ENCODE peak calls at places on chromosomes 1 and 21, in four cellular contexts. X is CD8-positive, alpha-beta T cell; L is choroid plexus epithelial cell; B is endothelial cell. V is an unnamed sample.

GRCh38 chr1:62687421-62687902 is 724 bp downstream of the DOCK7 start:
- DNase-seq in X (peak; percentile 20), L (peak; percentile 58), B (no peak), V (no peak)

GRCh38 chr1:185860316-185860715 is 126.1 kb downstream of the HMCN1 start:
- DNase-seq in X (no peak), L (peak; percentile 57), B (no peak), V (no peak)

GRCh38 chr1:24878775-24879742 is 51.0 kb downstream of the RUNX3 start:
- DNase-seq in X (no peak), L (peak; percentile 48), B (no peak), V (no peak)

GRCh38 chr1:230642263-230642959 is at the start of gene COG2:
- DNase-seq in X (peak; percentile 99), L (peak; percentile 96), B (peak; percentile 100), V (peak; percentile 78)

GRCh38 chr1:197463142-197463541 is 195.1 kb downstream of the CRB1 start:
- DNase-seq in X (no peak), L (no peak), B (no peak), V (no peak)

GRCh38 chr1:1422465-1423244 is 1.6 kb upstream of the ANKRD65 start:
- DNase-seq in X (no peak), L (no peak), B (no peak), V (no peak)

GRCh38 chr1:25550683-25551310 is 7.4 kb downstream of the LDLRAP1 start:
- DNase-seq in X (no peak), L (peak; percentile 74), B (no peak), V (no peak)

GRCh38 chr1:179881642-179882252 is 338 bp upstream of the TOR1AIP1 start:
- DNase-seq in X (no peak), L (peak; percentile 97), B (no peak), V (peak; percentile 93)

GRCh38 chr1:117658676-117659075 is 52.8 kb downstream of the TENT5C start:
- DNase-seq in X (peak; percentile 73), L (no peak), B (no peak), V (no peak)

GRCh38 chr1:33455537-33456301 is 16.7 kb upstream of the ZSCAN20 start:
- DNase-seq in X (no peak), L (peak; percentile 96), B (peak; percentile 52), V (peak; percentile 78)

DNA sequence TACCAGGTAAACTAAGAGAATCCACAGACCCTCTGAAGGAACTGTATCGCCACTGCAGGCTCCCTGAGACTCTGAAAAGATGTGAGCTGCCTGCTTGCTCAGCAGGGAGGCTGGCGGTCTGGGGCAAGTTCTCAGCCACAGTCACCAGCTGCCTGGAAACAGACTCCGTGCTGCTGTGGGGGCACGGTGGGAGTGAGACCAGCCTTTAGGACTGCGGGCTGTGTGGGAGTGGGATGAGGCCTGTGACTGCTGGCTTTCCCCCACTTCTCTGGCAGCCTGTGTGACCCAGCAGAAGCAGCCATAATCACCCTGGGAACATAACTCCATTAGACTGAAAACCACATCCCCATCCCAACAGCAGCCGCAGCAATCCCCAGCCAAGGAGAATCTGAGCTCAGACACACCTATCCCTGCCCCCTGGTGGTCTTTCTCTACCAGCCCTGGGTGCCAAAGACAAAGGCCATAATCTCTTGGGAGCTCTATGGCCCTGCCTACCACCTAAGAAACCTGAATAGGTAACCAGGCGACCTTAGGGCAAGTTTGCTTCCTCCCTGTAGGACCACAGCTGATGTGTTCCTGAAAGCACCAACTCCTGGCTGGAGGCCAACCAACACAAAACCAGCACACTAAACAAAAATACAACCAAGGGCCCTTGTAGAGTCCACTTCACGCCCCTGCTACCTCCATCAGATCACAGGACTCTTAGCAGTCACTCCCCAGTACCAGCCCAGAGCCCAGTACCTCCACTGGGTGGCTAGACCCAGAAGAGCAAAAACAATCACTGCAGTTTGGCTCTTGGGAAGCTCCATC is 151.5 kb downstream of the SMYD3 start:
- DNase-seq in X (no peak), L (peak; percentile 27), B (no peak), V (no peak)
- TF ChIP-seq CTCF in X (no peak), L (peak; percentile 27), B (no peak), V (no peak)

GRCh38 chr1:212814548-212814947 is 22.9 kb downstream of the TATDN3 start:
- DNase-seq in X (no peak), L (no peak), B (no peak), V (no peak)

GRCh38 chr1:212820969-212821368 is 26.5 kb downstream of the SPATA45 start:
- DNase-seq in X (no peak), L (no peak), B (no peak), V (no peak)

GRCh38 chr1:212819704-212820103 is 27.7 kb downstream of the SPATA45 start:
- DNase-seq in X (no peak), L (peak; percentile 88), B (no peak), V (no peak)

GRCh38 chr1:212816567-212817278 is 25.0 kb downstream of the TATDN3 start:
- DNase-seq in X (no peak), L (peak; percentile 31), B (no peak), V (no peak)

DNA sequence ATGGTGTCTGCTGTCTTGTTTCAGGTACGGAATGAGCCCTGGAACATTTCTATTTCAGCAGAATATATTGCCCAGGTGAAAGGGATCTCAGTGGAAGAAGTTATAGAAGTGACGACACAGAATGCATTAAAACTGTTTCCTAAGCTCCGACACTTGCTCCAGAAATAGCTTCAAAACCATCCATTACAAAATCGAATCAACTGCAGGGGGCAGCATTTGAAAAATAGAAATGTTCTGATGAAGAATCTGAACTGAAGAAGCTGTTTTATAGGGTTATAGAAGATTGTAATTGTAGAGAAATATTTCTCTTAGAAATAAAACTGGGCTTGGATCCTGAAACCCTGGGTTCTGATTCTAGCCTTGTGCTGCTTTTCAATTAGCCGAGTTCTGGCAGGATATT is 23.3 kb downstream of the TATDN3 start:
- DNase-seq in X (no peak), L (peak; percentile 49), B (no peak), V (no peak)
- TF ChIP-seq CTCF in X (no peak), L (peak; percentile 44), B (no peak), V (peak; percentile 21)

DNA sequence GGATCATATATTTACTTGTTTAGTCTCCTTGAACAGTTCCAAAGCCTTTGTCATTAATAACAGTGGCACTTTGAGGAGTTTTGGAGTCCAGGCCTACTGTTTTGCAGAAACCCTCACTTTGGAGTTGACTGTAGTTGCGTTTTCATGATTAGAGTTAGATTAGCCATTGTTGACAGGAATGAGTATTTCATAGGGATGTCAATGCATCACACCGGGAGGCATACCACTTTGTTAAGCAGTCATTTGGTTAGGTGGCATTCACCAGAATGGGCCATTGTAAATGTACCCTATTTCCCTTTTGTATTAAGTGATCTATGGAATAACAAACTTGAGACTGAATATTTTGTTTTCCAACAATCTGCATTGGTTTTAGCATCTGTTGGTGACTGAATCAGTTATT is 11.8 kb downstream of the MRPS6 start:
- DNase-seq in X (no peak), L (no peak), B (no peak), V (no peak)
- TF ChIP-seq CTCF in X (no peak), L (no peak), B (no peak), V (no peak)

GRCh38 chr1:91499904-91500755 is 521 bp upstream of the CDC7 start:
- DNase-seq in X (no peak), L (no peak), B (no peak), V (no peak)

GRCh38 chr1:91502138-91502881 is 1.7 kb downstream of the CDC7 start:
- DNase-seq in X (no peak), L (no peak), B (no peak), V (no peak)

GRCh38 chr1:91502882-91503184 is 2.2 kb downstream of the CDC7 start:
- DNase-seq in X (no peak), L (peak; percentile 41), B (no peak), V (no peak)

GRCh38 chr1:91500756-91501526 is at the start of gene CDC7:
- DNase-seq in X (peak; percentile 85), L (peak; percentile 93), B (peak; percentile 95), V (peak; percentile 85)

GRCh38 chr1:91501527-91501859 is 842 bp downstream of the CDC7 start:
- DNase-seq in X (no peak), L (peak; percentile 55), B (no peak), V (no peak)
- TF ChIP-seq CTCF in X (no peak), L (no peak), B (no peak), V (no peak)

DNA sequence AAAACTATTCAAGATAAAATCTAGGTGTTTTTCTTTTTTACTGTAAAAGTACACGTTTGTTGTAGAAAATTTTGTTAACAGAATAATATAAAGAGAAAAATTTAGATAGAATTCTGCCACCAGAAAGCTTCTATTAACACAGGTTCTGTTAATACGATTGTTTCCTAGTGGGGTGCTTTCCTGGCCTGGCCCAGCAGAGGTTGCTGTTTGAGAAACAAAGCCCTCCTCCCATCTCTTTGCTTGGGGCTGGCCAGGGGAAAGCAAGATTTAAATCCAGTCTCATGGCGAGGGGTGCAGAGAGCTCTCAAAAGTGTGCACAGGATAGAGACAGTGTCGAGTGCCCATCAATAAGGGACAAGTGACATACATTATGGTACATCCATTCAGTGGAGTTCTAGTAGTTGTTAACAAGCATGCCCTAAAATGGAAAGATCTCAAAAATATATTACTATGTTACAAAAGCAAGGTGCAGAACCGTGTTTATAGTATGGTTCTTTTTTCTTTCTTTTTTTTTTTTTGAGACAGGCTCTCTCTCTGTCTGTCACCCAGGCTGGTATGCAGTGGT is 14.6 kb upstream of the ACBD3 start:
- DNase-seq in X (no peak), L (peak; percentile 57), B (peak; percentile 25), V (no peak)
- TF ChIP-seq CTCF in X (no peak), L (peak; percentile 76), B (no peak), V (peak; percentile 43)

GRCh38 chr1:109740615-109741373 is at the start of gene GSTM3:
- DNase-seq in X (no peak), L (no peak), B (no peak), V (no peak)
- TF ChIP-seq CTCF in X (no peak), L (peak; percentile 8), B (no peak), V (no peak)